ENCODE peak calls at places on chromosomes 6 and 20, in four cellular contexts. B is K562, Z is SK-N-SH, Y is GM12878. L is an unnamed sample.

GRCh38 chr6:75643173-75643572 is 41.5 kb downstream of the SENP6 start:
- DNase-seq in B (no peak), Z (no peak), Y (no peak), L (no peak)

GRCh38 chr6:16082367-16082766 is 46.5 kb upstream of the MYLIP start:
- DNase-seq in B (no peak), Y (no peak), Z (no peak), L (no peak)

GRCh38 chr6:30616811-30617564 is at the start of gene PPP1R10:
- DNase-seq in Y (peak), Z (peak), B (peak), L (peak)

GRCh38 chr20:57478176-57478575 is 46.8 kb downstream of the CTCFL start:
- DNase-seq in Z (no peak), B (no peak), Y (no peak), L (no peak)

GRCh38 chr6:44257007-44257752 is at the start of gene SLC35B2:
- DNase-seq in Z (peak), B (peak), Y (no peak), L (peak)

GRCh38 chr6:89643411-89643810 is 4.9 kb upstream of the LYRM2 start:
- DNase-seq in Z (no peak), B (no peak), Y (no peak), L (no peak)

GRCh38 chr6:167529684-167530335 is 204.9 kb downstream of the TTLL2 start:
- DNase-seq in Y (no peak), B (no peak), Z (no peak), L (no peak)

GRCh38 chr6:118725944-118726343 is 74.6 kb upstream of the CEP85L start:
- DNase-seq in Y (no peak), Z (no peak), B (no peak), L (no peak)

GRCh38 chr6:15498640-15499039 is 164.2 kb downstream of the DTNBP1 start:
- DNase-seq in Z (no peak), B (no peak), Y (no peak), L (no peak)

GRCh38 chr6:5401845-5402738 is 140.8 kb downstream of the FARS2 start:
- DNase-seq in B (no peak), Z (no peak), Y (no peak), L (no peak)

GRCh38 chr6:11201772-11202512 is 30.5 kb downstream of the NEDD9 start:
- DNase-seq in Y (no peak), Z (no peak), B (no peak), L (no peak)

GRCh38 chr20:48722737-48723191 is 105.0 kb downstream of the PREX1 start:
- DNase-seq in B (no peak), Y (no peak), Z (no peak), L (no peak)

GRCh38 chr6:143973097-143973979 is 34.7 kb downstream of the PLAGL1 start:
- DNase-seq in B (no peak), Z (no peak), Y (no peak), L (peak)

GRCh38 chr6:144259988-144260387 is 25.1 kb upstream of the UTRN start:
- DNase-seq in B (no peak), Y (no peak), Z (no peak), L (no peak)

GRCh38 chr6:154432533-154433476 is 76.2 kb upstream of the IPCEF1 start:
- DNase-seq in B (peak), Z (no peak), Y (no peak), L (no peak)

GRCh38 chr6:836276-836853 is 143.4 kb upstream of the EXOC2 start:
- DNase-seq in B (no peak), Z (no peak), Y (no peak), L (no peak)

GRCh38 chr6:41277644-41278043 is 8.8 kb downstream of the TREM1 start:
- DNase-seq in Z (no peak), Y (no peak), B (no peak), L (no peak)

GRCh38 chr6:22551280-22551679 is 18.1 kb upstream of the HDGFL1 start:
- DNase-seq in Y (no peak), B (no peak), Z (no peak), L (no peak)

GRCh38 chr20:22861990-22862389 is 173.1 kb upstream of the SSTR4 start:
- DNase-seq in Z (no peak), Y (no peak), B (no peak), L (no peak)

GRCh38 chr6:73180718-73181619 is 44.3 kb downstream of the KHDC1L start:
- DNase-seq in Y (peak), Z (peak), B (peak), L (no peak)

GRCh38 chr6:125558451-125558850 is 191.0 kb upstream of the HEY2 start:
- DNase-seq in B (no peak), Y (no peak), Z (no peak), L (no peak)

GRCh38 chr6:163427498-163428254 is 13.2 kb downstream of the QKI start:
- DNase-seq in B (no peak), Z (no peak), Y (no peak), L (no peak)

GRCh38 chr6:33425668-33426577 is 6.1 kb downstream of the SYNGAP1 start:
- DNase-seq in B (peak), Y (no peak), Z (peak), L (peak)

GRCh38 chr6:55869731-55870130 is 5.7 kb downstream of the BMP5 start:
- DNase-seq in Z (peak), B (no peak), Y (no peak), L (no peak)

GRCh38 chr6:136655251-136656014 is 105.2 kb upstream of the MAP7 start:
- DNase-seq in Z (no peak), B (no peak), Y (no peak), L (no peak)

GRCh38 chr6:110474500-110474899 is 1.9 kb downstream of the SLC22A16 start:
- DNase-seq in Z (no peak), B (no peak), Y (no peak), L (no peak)

GRCh38 chr6:73631849-73632248 is 21.9 kb downstream of the SLC17A5 start:
- DNase-seq in Z (no peak), B (no peak), Y (no peak), L (no peak)

GRCh38 chr6:117687006-117687405 is 11.7 kb downstream of the NUS1 start:
- DNase-seq in Y (no peak), Z (no peak), B (no peak), L (no peak)

GRCh38 chr6:100372326-100372725 is 92.4 kb downstream of the SIM1 start:
- DNase-seq in Z (no peak), Y (no peak), B (no peak), L (no peak)

GRCh38 chr6:107819217-107819616 is 4.9 kb downstream of the SCML4 start:
- DNase-seq in B (no peak), Y (no peak), Z (no peak), L (no peak)

GRCh38 chr20:32585011-32585518 is at the start of gene NOL4L:
- DNase-seq in Y (no peak), Z (peak), B (peak), L (peak)

GRCh38 chr20:14673164-14673563 is 335.8 kb upstream of the FLRT3 start:
- DNase-seq in Y (no peak), Z (no peak), B (no peak), L (no peak)

GRCh38 chr6:25931411-25931709 is 869 bp upstream of the SLC17A2 start:
- DNase-seq in Y (no peak), Z (no peak), B (no peak), L (no peak)

DNA sequence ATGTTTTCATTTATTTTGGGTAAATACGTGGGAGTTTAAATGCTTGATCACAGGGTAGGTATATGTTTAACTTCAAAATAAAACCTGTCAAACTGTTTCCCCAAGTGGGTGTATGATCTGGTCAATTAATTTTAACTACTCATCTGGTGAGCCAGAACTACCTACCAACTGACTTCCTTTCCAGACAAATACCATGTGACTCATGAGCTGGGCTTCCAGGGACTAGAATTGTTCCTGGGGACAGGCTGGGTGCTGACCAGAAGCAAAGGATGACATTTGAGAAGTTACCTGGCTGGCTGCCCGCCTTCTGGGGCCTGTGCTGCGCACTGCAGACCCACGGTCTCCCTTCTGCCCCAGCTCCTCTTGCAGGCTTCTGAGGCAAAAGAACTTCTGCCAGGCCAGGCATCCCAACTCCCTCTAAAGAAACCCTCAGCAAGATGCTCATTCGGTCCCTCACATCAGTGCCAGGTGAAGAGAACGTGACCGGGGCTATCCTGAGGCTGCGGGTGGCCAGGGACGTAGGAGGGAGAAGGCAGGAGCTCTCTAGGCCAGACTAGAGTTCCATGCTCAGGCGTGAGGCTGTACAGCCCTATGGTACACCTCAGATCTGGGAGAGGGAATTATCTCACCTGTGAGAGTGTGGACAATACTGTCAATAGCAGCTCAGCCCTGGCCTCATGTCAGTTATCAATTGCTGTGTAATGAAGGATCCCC is 103.6 kb downstream of the JPH2 start:
- DNase-seq in Y (no peak), B (no peak), Z (peak), L (no peak)
- TF ChIP-seq USF1 in Y (no peak), B (no peak), Z (peak), L (no peak)

DNA sequence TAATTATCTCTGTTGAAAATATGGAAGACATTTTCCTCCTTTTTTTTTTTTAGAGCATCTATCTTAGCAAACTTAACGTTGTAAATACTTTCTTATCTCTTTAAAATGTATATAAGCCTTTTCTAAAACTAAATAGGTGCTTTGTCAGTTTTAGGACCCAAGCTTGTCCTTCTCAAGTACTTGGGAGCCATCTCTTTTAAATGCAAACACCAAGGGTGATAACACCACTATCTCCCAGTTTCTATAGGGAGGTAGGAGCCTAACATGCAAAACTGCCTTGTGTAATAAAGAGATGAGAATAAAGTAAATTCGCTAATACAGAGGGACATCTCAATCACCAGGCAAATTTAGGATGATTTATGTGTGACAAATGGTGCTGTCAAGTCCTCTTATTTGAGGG is 157.0 kb upstream of the FAM83B start:
- DNase-seq in B (no peak), Y (no peak), Z (no peak), L (no peak)
- TF ChIP-seq USF1 in B (no peak), Y (no peak), Z (no peak), L (no peak)

DNA sequence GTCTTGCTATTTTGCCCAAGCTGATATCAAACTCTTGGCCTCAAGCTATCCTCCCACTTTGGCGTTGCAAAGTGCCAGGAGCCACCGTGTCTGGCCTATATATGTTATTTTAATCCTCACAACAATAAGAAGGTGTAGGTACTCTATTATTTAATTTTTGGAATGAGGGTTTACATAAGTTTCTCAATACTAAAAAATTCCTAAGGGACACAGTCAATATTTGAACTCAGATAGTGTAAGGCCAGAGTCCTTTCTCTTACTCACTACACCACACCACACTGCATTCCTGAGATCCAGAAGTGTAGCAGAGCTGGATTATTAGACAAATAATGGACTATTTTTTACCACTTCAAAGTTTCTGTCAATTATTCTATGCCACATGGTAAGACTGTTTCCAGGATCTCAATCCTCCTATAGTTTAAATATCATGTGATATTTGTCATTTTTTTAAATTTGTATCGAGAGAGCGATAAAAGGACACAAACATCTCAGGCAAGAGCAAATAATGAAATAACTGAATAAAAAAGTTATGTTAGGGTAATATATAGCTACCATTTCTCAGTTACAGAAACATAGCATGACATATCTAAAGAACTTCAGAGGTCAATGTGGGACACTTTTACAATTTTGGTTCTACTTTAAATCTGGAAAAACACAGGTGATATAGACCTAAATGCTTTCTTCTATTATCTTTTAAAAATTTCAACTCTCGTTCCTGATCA is 162.2 kb upstream of the THEMIS start:
- DNase-seq in Z (no peak), Y (no peak), B (no peak), L (no peak)
- TF ChIP-seq USF1 in Z (no peak), Y (no peak), B (no peak), L (no peak)

DNA sequence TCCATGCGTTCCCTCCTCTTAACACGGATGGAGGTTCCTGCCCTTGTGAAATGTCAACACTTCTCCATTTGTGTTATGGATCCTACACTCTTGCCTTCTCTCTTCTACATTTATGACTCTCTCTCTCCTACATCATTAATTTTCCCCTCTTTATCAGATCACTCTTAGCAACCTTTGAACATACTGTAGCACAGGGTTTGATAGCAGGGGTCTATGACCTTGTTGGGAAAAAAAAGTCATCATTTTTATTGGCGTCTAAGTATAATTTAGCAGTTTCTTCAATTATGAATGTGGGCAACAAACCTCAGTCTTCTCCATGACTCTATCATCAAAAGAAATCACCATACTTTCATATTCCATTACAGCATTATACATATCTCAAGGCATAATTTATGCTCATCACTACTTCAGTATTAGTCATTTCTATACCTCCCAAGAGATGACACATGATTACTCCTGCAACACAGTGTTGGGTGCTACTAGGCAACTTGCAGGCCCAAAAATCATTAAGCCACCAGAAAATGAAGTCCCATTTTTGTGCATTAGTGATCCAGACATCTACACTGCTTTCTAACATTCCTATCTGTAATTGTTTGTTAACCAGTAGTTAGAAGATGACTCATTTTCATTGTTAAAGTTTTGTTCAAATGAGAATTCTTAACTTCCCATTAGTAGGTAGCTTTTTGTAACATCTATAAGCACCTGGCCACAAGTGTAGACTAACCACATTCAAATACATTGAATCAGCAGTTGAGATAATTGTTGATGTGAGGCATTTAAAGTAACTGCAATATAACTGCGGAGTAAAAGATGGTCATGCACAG is 9.5 kb downstream of the CYP39A1 start:
- DNase-seq in Z (no peak), B (no peak), Y (no peak), L (no peak)
- TF ChIP-seq USF1 in Z (no peak), B (no peak), Y (no peak), L (no peak)